ENCODE peak calls at places on chromosome 15, in six cellular contexts. P, K, Z, D, M and A are unnamed samples.

GRCh38 chr15:52466134-52466701 is 62.5 kb downstream of the MYO5A start:
- DNase-seq in K (peak), D (no peak), P (peak), Z (no peak), M (no peak), A (no peak)

GRCh38 chr15:89851665-89852341 is 37.2 kb upstream of the ANPEP start:
- DNase-seq in Z (no peak), P (no peak), K (no peak), D (no peak), M (peak), A (no peak)

GRCh38 chr15:90933310-90933709 is 961 bp upstream of the HDDC3 start:
- DNase-seq in P (no peak), M (no peak), D (no peak), Z (no peak), K (no peak), A (no peak)

GRCh38 chr15:59346951-59347350 is 25.7 kb downstream of the MYO1E start:
- DNase-seq in M (no peak), D (no peak), P (peak), K (no peak), Z (no peak), A (no peak)

GRCh38 chr15:101387591-101387990 is 92.5 kb upstream of the SNRPA1 start:
- DNase-seq in P (no peak), K (no peak), D (no peak), Z (no peak), M (no peak), A (no peak)

GRCh38 chr15:49135342-49135857 is 20.0 kb downstream of the COPS2 start:
- DNase-seq in Z (no peak), P (no peak), M (no peak), K (no peak), D (no peak), A (no peak)

GRCh38 chr15:99016680-99017321 is 9.2 kb upstream of the PGPEP1L start:
- DNase-seq in M (peak), P (no peak), K (no peak), Z (no peak), D (peak), A (peak)

GRCh38 chr15:69117431-69117841 is 43.0 kb upstream of the GLCE start:
- DNase-seq in K (no peak), D (peak), P (peak), M (peak), Z (no peak), A (no peak)

GRCh38 chr15:51341366-51342248 is at the start of gene GLDN:
- DNase-seq in P (peak), Z (no peak), D (peak), M (peak), K (peak), A (peak)

GRCh38 chr15:51577907-51578306 is 44.7 kb downstream of the DMXL2 start:
- DNase-seq in Z (no peak), M (no peak), K (no peak), D (no peak), P (no peak), A (no peak)

GRCh38 chr15:31752363-31752762 is 278.0 kb upstream of the CHRNA7 start:
- DNase-seq in P (no peak), D (no peak), Z (no peak), K (no peak), M (peak), A (no peak)

GRCh38 chr15:57340673-57341259 is 35.5 kb upstream of the CGNL1 start:
- DNase-seq in Z (peak), P (peak), M (peak), K (peak), D (peak), A (peak)

GRCh38 chr15:53454535-53454842 is 305.0 kb downstream of the WDR72 start:
- DNase-seq in P (no peak), D (no peak), Z (no peak), K (no peak), M (no peak), A (no peak)

GRCh38 chr15:64536244-64536836 is 76.0 kb downstream of the ZNF609 start:
- DNase-seq in K (no peak), M (peak), P (no peak), D (no peak), Z (no peak), A (no peak)

GRCh38 chr15:64535460-64536243 is 75.3 kb downstream of the ZNF609 start:
- DNase-seq in D (no peak), K (no peak), P (no peak), Z (no peak), M (no peak), A (no peak)

GRCh38 chr15:64530472-64530871 is 70.1 kb downstream of the ZNF609 start:
- DNase-seq in Z (no peak), P (no peak), K (no peak), D (no peak), M (no peak), A (no peak)

GRCh38 chr15:64532515-64532914 is 72.1 kb downstream of the ZNF609 start:
- DNase-seq in M (no peak), D (no peak), P (no peak), Z (no peak), K (no peak), A (no peak)

DNA sequence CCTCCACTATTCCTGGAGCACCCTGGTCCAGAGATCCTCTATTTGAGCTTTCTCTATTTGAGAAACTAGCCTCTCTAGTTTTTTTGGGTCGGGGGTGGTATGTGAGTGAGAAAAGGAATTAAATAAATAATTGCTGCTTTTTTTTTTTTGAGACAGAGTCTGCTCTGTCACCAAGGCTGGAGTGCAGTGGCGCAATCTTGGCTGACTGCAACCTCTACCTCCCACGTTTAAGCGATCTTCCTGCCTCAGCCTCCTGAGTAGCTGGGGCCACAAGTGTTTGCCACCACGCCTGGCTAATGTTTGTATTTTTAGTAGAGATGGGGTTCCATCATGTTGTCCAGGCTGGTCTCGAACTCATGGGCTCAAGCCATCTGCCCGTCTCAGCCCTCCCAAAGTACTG is 72.5 kb downstream of the ZNF609 start:
- DNase-seq in Z (no peak), K (no peak), D (no peak), P (no peak), M (no peak), A (no peak)
- TF ChIP-seq CTCF in Z (no peak), K (no peak), D (no peak), P (no peak), M (no peak), A (no peak)

DNA sequence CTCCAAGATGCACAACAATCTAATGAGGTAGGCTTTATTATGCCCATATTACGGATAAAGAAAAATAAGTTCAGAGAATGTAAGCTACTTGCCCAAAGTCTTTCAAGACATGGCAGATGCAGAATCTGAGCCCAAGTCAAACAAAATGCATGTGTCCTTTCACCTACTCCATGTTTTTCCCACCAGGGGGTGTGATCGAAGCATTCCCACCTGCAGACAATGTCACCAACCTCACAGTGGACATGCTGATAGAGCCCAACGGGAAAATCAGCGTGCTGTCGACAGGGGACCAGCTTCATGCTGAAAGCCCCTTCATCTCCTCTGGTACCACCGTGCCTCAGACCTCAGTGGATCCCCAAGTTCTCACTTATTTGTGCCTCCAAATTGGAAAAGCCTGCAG is 99.8 kb upstream of the C15orf61 start:
- DNase-seq in K (no peak), D (no peak), M (no peak), P (no peak), Z (no peak), A (no peak)
- TF ChIP-seq CTCF in K (no peak), D (no peak), M (no peak), P (no peak), Z (no peak), A (no peak)

GRCh38 chr15:92376109-92376508 is 17.6 kb upstream of the ST8SIA2 start:
- DNase-seq in K (no peak), P (no peak), Z (no peak), D (no peak), M (no peak), A (no peak)

GRCh38 chr15:92375057-92375456 is 18.6 kb upstream of the ST8SIA2 start:
- DNase-seq in M (no peak), D (no peak), K (no peak), Z (no peak), P (no peak), A (no peak)

GRCh38 chr15:92377083-92377789 is 16.4 kb upstream of the ST8SIA2 start:
- DNase-seq in M (no peak), D (no peak), P (no peak), Z (no peak), K (no peak), A (no peak)
- TF ChIP-seq CTCF in M (no peak), D (no peak), P (no peak), Z (no peak), K (no peak), A (no peak)

GRCh38 chr15:29398907-29399306 is 129.3 kb upstream of the NSMCE3 start:
- DNase-seq in D (no peak), M (no peak), P (no peak), K (no peak), Z (no peak), A (no peak)

GRCh38 chr15:29396176-29396811 is 126.7 kb upstream of the NSMCE3 start:
- DNase-seq in K (no peak), M (no peak), P (no peak), D (no peak), Z (no peak), A (no peak)

GRCh38 chr15:29392358-29392757 is 122.7 kb upstream of the NSMCE3 start:
- DNase-seq in P (no peak), M (no peak), D (no peak), Z (no peak), K (no peak), A (no peak)

DNA sequence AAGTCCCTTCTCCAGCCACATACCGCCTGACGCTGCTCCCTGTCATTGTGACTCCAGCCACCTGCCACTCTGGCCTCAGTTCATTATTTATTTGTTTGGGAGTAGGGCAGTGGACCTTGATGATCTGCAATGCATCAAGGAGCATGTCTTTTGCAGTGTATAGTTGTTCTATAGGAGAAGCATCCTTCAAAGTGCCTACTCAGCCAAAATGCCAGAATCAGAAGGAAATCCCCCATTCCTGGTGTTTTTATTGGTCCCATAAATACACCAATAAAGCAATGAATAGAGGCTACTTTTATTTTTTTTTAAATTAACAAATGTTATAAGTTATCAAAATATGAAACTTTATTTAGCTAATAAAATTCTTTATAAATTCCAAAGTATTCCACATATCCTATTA is 123.8 kb upstream of the NSMCE3 start:
- DNase-seq in Z (no peak), K (no peak), P (no peak), D (no peak), M (no peak), A (no peak)
- TF ChIP-seq CTCF in Z (no peak), K (no peak), P (no peak), D (no peak), M (no peak), A (no peak)

GRCh38 chr15:70907784-70908471 is 15.3 kb downstream of the LRRC49 start:
- DNase-seq in Z (no peak), P (no peak), K (no peak), M (no peak), D (no peak), A (no peak)
- TF ChIP-seq CTCF in Z (peak), P (peak), K (no peak), M (peak), D (peak), A (peak)

GRCh38 chr15:62066663-62067447 is at the start of gene C2CD4A:
- DNase-seq in Z (peak), D (peak), P (peak), K (peak), M (peak), A (peak)
- TF ChIP-seq CTCF in Z (no peak), D (no peak), P (peak), K (no peak), M (peak), A (no peak)

GRCh38 chr15:41283653-41284424 is 48.6 kb downstream of the OIP5 start:
- DNase-seq in M (peak), Z (peak), D (peak), P (peak), K (peak), A (peak)
- TF ChIP-seq CTCF in M (no peak), Z (no peak), D (no peak), P (no peak), K (no peak), A (no peak)

GRCh38 chr15:64461577-64462162 is 1.3 kb downstream of the ZNF609 start:
- DNase-seq in P (peak), K (peak), M (peak), D (peak), Z (peak), A (peak)

GRCh38 chr15:64456634-64457108 is 3.7 kb upstream of the ZNF609 start:
- DNase-seq in K (no peak), Z (no peak), P (no peak), D (no peak), M (no peak), A (no peak)

GRCh38 chr15:64460737-64461576 is 579 bp downstream of the ZNF609 start:
- DNase-seq in Z (peak), P (peak), D (no peak), K (peak), M (no peak), A (peak)

GRCh38 chr15:64460206-64460736 is at the start of gene ZNF609:
- DNase-seq in K (peak), D (peak), M (peak), Z (peak), P (peak), A (peak)

GRCh38 chr15:64459382-64459781 is 996 bp upstream of the ZNF609 start:
- DNase-seq in P (no peak), K (no peak), D (no peak), M (no peak), Z (no peak), A (no peak)
- TF ChIP-seq CTCF in P (no peak), K (no peak), D (no peak), M (no peak), Z (no peak), A (no peak)